ENCODE peak calls at places on chromosomes 13 and 19, in four cellular contexts. One of them, this sample, is unnamed.
A peak's percentile ranks its signal among the peaks of the same experiment; 100 is the strongest.

GRCh38 chr19:6958786-6959185 is 62.4 kb downstream of the MBD3L2B start:
- DNase-seq in WTC11: no peak
- DNase-seq in HepG2: no peak
- DNase-seq in K562: no peak
- DNase-seq in this sample: no peak

GRCh38 chr13:35648109-35648508 is 171.6 kb upstream of the MAB21L1 start:
- DNase-seq in WTC11: no peak
- DNase-seq in HepG2: no peak
- DNase-seq in K562: no peak
- DNase-seq in this sample: no peak

GRCh38 chr13:106357198-106357597 is 178.3 kb downstream of the EFNB2 start:
- DNase-seq in K562: no peak
- DNase-seq in WTC11: no peak
- DNase-seq in HepG2: no peak
- DNase-seq in this sample: no peak

GRCh38 chr13:85700909-85701308 is 98.3 kb downstream of the SLITRK6 start:
- DNase-seq in WTC11: no peak
- DNase-seq in K562: no peak
- DNase-seq in HepG2: no peak
- DNase-seq in this sample: no peak

GRCh38 chr19:457636-458035 is 3.2 kb downstream of the SHC2 start:
- DNase-seq in K562: no peak
- DNase-seq in HepG2: no peak
- DNase-seq in WTC11: no peak
- DNase-seq in this sample: no peak

GRCh38 chr19:17778621-17779280 is 16.2 kb upstream of the B3GNT3 start:
- DNase-seq in K562: peak; percentile 78
- DNase-seq in WTC11: peak; percentile 54
- DNase-seq in HepG2: no peak
- DNase-seq in this sample: no peak

GRCh38 chr13:43269037-43269476 is 245.7 kb downstream of the DNAJC15 start:
- DNase-seq in K562: no peak
- DNase-seq in WTC11: no peak
- DNase-seq in HepG2: peak; percentile 72
- DNase-seq in this sample: no peak

GRCh38 chr19:19403373-19403901 is 2.0 kb upstream of the GATAD2A start:
- DNase-seq in WTC11: no peak
- DNase-seq in HepG2: no peak
- DNase-seq in K562: peak; percentile 32
- DNase-seq in this sample: no peak

GRCh38 chr13:113656831-113657671 is 947 bp downstream of the ATP4B start:
- DNase-seq in HepG2: no peak
- DNase-seq in K562: no peak
- DNase-seq in WTC11: peak; percentile 13
- DNase-seq in this sample: no peak

GRCh38 chr19:12840091-12841079 is 2.1 kb downstream of the MAST1 start:
- DNase-seq in HepG2: no peak
- DNase-seq in WTC11: peak; percentile 100
- DNase-seq in K562: peak; percentile 93
- DNase-seq in this sample: no peak

GRCh38 chr13:64274481-64275217 is 2859.0 kb upstream of the PCDH20 start:
- DNase-seq in WTC11: no peak
- DNase-seq in K562: peak; percentile 51
- DNase-seq in HepG2: no peak
- DNase-seq in this sample: no peak

GRCh38 chr13:50893211-50893852 is 16.3 kb upstream of the RNASEH2B start:
- DNase-seq in HepG2: no peak
- DNase-seq in WTC11: no peak
- DNase-seq in K562: no peak
- DNase-seq in this sample: no peak

GRCh38 chr19:51439021-51439465 is 19.2 kb downstream of the SIGLEC8 start:
- DNase-seq in WTC11: peak; percentile 36
- DNase-seq in HepG2: peak; percentile 14
- DNase-seq in K562: peak; percentile 34
- DNase-seq in this sample: no peak

GRCh38 chr19:38233740-38234251 is 9.8 kb upstream of the DPF1 start:
- DNase-seq in HepG2: peak; percentile 58
- DNase-seq in K562: peak; percentile 81
- DNase-seq in WTC11: peak; percentile 95
- DNase-seq in this sample: no peak

GRCh38 chr19:12994701-12995595 is at the start of gene NFIX:
- DNase-seq in HepG2: peak; percentile 24
- DNase-seq in K562: peak; percentile 84
- DNase-seq in WTC11: no peak
- DNase-seq in this sample: no peak

GRCh38 chr13:54029226-54029625 is 1000.6 kb downstream of the OLFM4 start:
- DNase-seq in WTC11: no peak
- DNase-seq in HepG2: no peak
- DNase-seq in K562: no peak
- DNase-seq in this sample: peak; percentile 21

GRCh38 chr19:51587264-51588191 is 16.4 kb downstream of the ZNF175 start:
- DNase-seq in WTC11: no peak
- DNase-seq in HepG2: no peak
- DNase-seq in K562: no peak
- DNase-seq in this sample: no peak

GRCh38 chr19:4597975-4598671 is 38.6 kb upstream of the SEMA6B start:
- DNase-seq in HepG2: no peak
- DNase-seq in K562: peak; percentile 97
- DNase-seq in WTC11: peak; percentile 88
- DNase-seq in this sample: no peak

GRCh38 chr19:33470040-33470330 is 51.6 kb downstream of the PEPD start:
- DNase-seq in K562: no peak
- DNase-seq in WTC11: no peak
- DNase-seq in HepG2: no peak
- DNase-seq in this sample: no peak

GRCh38 chr13:99341969-99342722 is 34.9 kb upstream of the GPR183 start:
- DNase-seq in K562: no peak
- DNase-seq in HepG2: no peak
- DNase-seq in WTC11: no peak
- DNase-seq in this sample: no peak

GRCh38 chr19:3275068-3275582 is 50.7 kb downstream of the CELF5 start:
- DNase-seq in K562: peak; percentile 45
- DNase-seq in WTC11: peak; percentile 92
- DNase-seq in HepG2: peak; percentile 65
- DNase-seq in this sample: no peak

GRCh38 chr13:44305845-44306244 is 67.8 kb upstream of the SERP2 start:
- DNase-seq in WTC11: no peak
- DNase-seq in HepG2: no peak
- DNase-seq in K562: no peak
- DNase-seq in this sample: no peak

GRCh38 chr19:18726417-18726767 is 42.9 kb downstream of the CRTC1 start:
- DNase-seq in HepG2: no peak
- DNase-seq in WTC11: no peak
- DNase-seq in K562: no peak
- DNase-seq in this sample: no peak

GRCh38 chr13:99626461-99627082 is 125.3 kb downstream of the TM9SF2 start:
- DNase-seq in HepG2: no peak
- DNase-seq in K562: no peak
- DNase-seq in WTC11: no peak
- DNase-seq in this sample: no peak

GRCh38 chr13:105863300-105863699 is 672.2 kb downstream of the EFNB2 start:
- DNase-seq in HepG2: no peak
- DNase-seq in K562: no peak
- DNase-seq in WTC11: no peak
- DNase-seq in this sample: no peak

GRCh38 chr19:19078801-19079200 is 15.0 kb downstream of the SLC25A42 start:
- DNase-seq in K562: no peak
- DNase-seq in HepG2: no peak
- DNase-seq in WTC11: no peak
- DNase-seq in this sample: no peak

GRCh38 chr19:18809149-18809978 is 18.3 kb upstream of the COMP start:
- DNase-seq in K562: no peak
- DNase-seq in HepG2: no peak
- DNase-seq in WTC11: no peak
- DNase-seq in this sample: no peak

GRCh38 chr19:9934132-9934950 is 2.0 kb downstream of the OLFM2 start:
- DNase-seq in WTC11: peak; percentile 96
- DNase-seq in HepG2: peak; percentile 40
- DNase-seq in K562: peak; percentile 87
- DNase-seq in this sample: no peak

GRCh38 chr13:75482070-75482819 is at the start of gene TBC1D4:
- DNase-seq in WTC11: peak; percentile 93
- DNase-seq in HepG2: peak; percentile 87
- DNase-seq in K562: peak; percentile 55
- DNase-seq in this sample: peak; percentile 66

GRCh38 chr19:33458807-33459206 is 62.8 kb downstream of the PEPD start:
- DNase-seq in HepG2: no peak
- DNase-seq in K562: no peak
- DNase-seq in WTC11: no peak
- DNase-seq in this sample: no peak

GRCh38 chr13:46516624-46517318 is 36.2 kb upstream of the LRCH1 start:
- DNase-seq in WTC11: no peak
- DNase-seq in K562: no peak
- DNase-seq in HepG2: no peak
- DNase-seq in this sample: no peak

GRCh38 chr13:72544042-72544441 is 183.4 kb downstream of the MZT1 start:
- DNase-seq in HepG2: no peak
- DNase-seq in WTC11: no peak
- DNase-seq in K562: no peak
- DNase-seq in this sample: no peak

GRCh38 chr13:109249780-109250528 is 536.4 kb downstream of the IRS2 start:
- DNase-seq in HepG2: no peak
- DNase-seq in WTC11: no peak
- DNase-seq in K562: no peak
- DNase-seq in this sample: no peak

GRCh38 chr13:60397693-60398437 is 845 bp downstream of the TDRD3 start:
- DNase-seq in WTC11: peak; percentile 79
- DNase-seq in HepG2: peak; percentile 35
- DNase-seq in K562: no peak
- DNase-seq in this sample: no peak

GRCh38 chr13:40185393-40185792 is 481.0 kb downstream of the FOXO1 start:
- DNase-seq in WTC11: no peak
- DNase-seq in HepG2: no peak
- DNase-seq in K562: no peak
- DNase-seq in this sample: no peak

DNA sequence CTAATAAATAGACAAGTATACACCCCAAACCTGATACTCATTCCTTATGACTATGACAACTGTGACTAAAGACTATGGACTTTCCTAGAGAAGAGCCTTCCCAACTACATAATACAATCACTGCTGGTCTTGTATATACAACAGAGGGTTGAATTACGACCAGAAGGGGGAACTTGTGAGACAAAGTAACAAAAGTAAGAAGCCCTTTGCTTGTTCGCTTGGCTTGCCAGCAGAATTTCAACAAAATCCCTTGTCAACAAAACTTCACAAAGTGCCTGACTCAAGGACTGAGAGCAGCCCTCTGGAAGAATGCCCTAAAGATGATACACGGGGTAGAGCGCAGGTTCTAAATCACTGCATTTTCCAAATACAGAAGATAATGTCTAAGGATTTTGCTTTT is 99.4 kb downstream of the WASF3 start:
- DNase-seq in HepG2: peak; percentile 24
- DNase-seq in WTC11: no peak
- DNase-seq in K562: no peak
- DNase-seq in this sample: no peak
- TF ChIP-seq CTCF in HepG2: peak; percentile 23
- TF ChIP-seq CTCF in WTC11: no peak
- TF ChIP-seq CTCF in K562: no peak
- TF ChIP-seq CTCF in this sample: peak; percentile 7

DNA sequence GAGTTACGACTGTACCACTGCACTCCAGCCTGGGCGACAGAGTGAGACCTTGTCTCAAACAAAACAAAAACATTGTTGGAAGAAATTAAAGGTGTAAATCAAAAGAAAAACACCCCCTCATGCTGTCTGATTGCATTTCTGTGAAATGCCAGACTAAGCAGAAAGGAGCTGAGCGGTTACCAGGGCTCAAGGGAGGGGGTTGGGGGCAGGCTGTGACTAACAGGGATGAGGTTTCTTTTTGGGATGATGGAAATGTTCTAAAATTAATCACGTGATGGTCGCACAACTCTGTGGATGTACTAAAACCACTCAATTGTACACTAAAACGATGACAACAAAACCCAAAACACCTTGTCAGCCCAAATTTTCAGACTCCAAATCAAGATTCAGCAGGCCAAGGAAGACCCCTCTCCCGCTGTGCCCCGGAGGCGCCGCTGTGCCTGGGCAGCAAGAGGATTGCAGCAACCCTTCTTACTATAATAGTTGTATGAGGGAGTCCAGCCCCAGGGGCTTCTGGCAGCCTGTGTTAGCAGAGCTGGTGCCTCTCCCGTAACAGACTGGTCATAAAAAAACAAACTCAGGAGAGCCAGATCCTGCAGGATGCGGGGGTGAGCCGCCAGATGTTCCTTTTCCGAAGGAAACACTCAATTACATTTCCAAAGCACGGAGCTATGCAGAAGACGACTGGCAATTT is 20.9 kb downstream of the CAPS start:
- DNase-seq in HepG2: no peak
- DNase-seq in K562: no peak
- DNase-seq in WTC11: no peak
- DNase-seq in this sample: no peak
- TF ChIP-seq ETV6 in HepG2: no peak
- TF ChIP-seq ETV6 in K562: no peak
- TF ChIP-seq ETV6 in WTC11: no peak
- TF ChIP-seq ETV6 in this sample: no peak

GRCh38 chr13:48938308-48938943 is 37.3 kb upstream of the FNDC3A start:
- DNase-seq in WTC11: no peak
- DNase-seq in HepG2: no peak
- DNase-seq in K562: no peak
- DNase-seq in this sample: no peak
- TF ChIP-seq CTCF in WTC11: no peak
- TF ChIP-seq CTCF in HepG2: no peak
- TF ChIP-seq CTCF in K562: no peak
- TF ChIP-seq CTCF in this sample: no peak

GRCh38 chr19:30376826-30377425 is 4.7 kb downstream of the ZNF536 start:
- DNase-seq in K562: no peak
- DNase-seq in WTC11: no peak
- DNase-seq in HepG2: no peak
- DNase-seq in this sample: no peak

GRCh38 chr19:30373593-30373992 is 1.4 kb downstream of the ZNF536 start:
- DNase-seq in K562: no peak
- DNase-seq in HepG2: no peak
- DNase-seq in WTC11: peak; percentile 53
- DNase-seq in this sample: no peak

GRCh38 chr19:30376272-30376671 is 4.1 kb downstream of the ZNF536 start:
- DNase-seq in HepG2: no peak
- DNase-seq in WTC11: peak; percentile 38
- DNase-seq in K562: no peak
- DNase-seq in this sample: no peak

GRCh38 chr19:30374791-30375650 is 2.8 kb downstream of the ZNF536 start:
- DNase-seq in WTC11: peak; percentile 48
- DNase-seq in HepG2: no peak
- DNase-seq in K562: no peak
- DNase-seq in this sample: no peak

DNA sequence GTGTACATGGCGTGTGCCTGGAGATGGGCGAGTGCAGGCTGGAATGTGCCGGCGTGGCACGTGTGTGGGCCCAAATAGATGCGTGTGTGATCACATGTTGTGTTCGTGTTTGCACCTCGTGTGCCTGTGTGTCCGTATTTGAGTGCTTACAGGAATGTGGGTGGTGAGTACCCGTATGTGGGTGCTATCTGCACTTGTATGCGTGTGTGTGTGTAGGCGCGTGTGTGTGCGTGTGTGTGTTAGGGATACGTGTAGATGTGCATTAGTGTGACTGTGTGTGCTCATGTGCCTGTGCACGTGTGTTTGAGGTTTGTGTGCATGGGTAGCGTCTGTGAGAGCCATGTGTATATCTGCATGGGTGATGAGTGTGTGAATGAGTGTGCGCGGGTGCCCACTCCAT is 3.5 kb downstream of the ZNF536 start:
- DNase-seq in K562: no peak
- DNase-seq in WTC11: no peak
- DNase-seq in HepG2: no peak
- DNase-seq in this sample: no peak
- TF ChIP-seq ETV6 in K562: no peak
- TF ChIP-seq ETV6 in WTC11: no peak
- TF ChIP-seq ETV6 in HepG2: no peak
- TF ChIP-seq ETV6 in this sample: no peak

This sample was measured in GM12878.